ENCODE peak calls at places on chromosomes 12 and 14, in nine cellular contexts. M is heart left ventricle, F is cardiac muscle cell, E is lower lobe of right lung, J is tibial artery, V is upper lobe of left lung, A is OCI-LY7, C is A549, Q is Caco-2. I is an unnamed sample.

GRCh38 chr14:22821193-22822016 is 6.2 kb upstream of the SLC7A7 start:
- DNase-seq in V (no peak), F (peak), Q (peak), A (no peak), J (no peak), M (no peak), C (peak), E (no peak), I (no peak)

GRCh38 chr12:131836193-131836592 is 8.0 kb downstream of the MMP17 start:
- DNase-seq in A (peak), C (no peak), F (peak), M (no peak), V (no peak), J (no peak), Q (no peak), E (no peak), I (no peak)

GRCh38 chr14:55832122-55832911 is 252.3 kb downstream of the KTN1 start:
- DNase-seq in V (no peak), E (no peak), F (no peak), J (no peak), C (peak), A (no peak), Q (peak), M (no peak), I (peak)

GRCh38 chr14:96084796-96085195 is 45.6 kb downstream of the C14orf132 start:
- DNase-seq in C (no peak), A (no peak), J (no peak), F (no peak), E (no peak), Q (no peak), V (no peak), M (no peak), I (no peak)

GRCh38 chr14:20631821-20632389 is 9.6 kb downstream of the OR6S1 start:
- DNase-seq in M (peak), J (peak), Q (peak), A (no peak), C (peak), E (peak), V (peak), F (peak), I (peak)

GRCh38 chr12:120528861-120529525 is at the start of gene COQ5:
- DNase-seq in M (peak), C (peak), A (peak), F (peak), E (peak), Q (peak), V (peak), J (peak), I (peak)

GRCh38 chr14:29710015-29710414 is 217.6 kb downstream of the PRKD1 start:
- DNase-seq in Q (no peak), J (no peak), E (no peak), C (no peak), V (no peak), M (no peak), A (no peak), F (peak), I (peak)

GRCh38 chr12:109228664-109229063 is 80.4 kb downstream of the FOXN4 start:
- DNase-seq in A (no peak), V (no peak), E (no peak), M (no peak), Q (no peak), J (no peak), C (no peak), F (no peak), I (no peak)

GRCh38 chr12:116152268-116152667 is 125.2 kb downstream of the MED13L start:
- DNase-seq in F (peak), A (no peak), M (no peak), C (no peak), V (no peak), E (no peak), J (no peak), Q (no peak), I (no peak)

GRCh38 chr12:39392154-39392925 is 50.6 kb downstream of the KIF21A start:
- DNase-seq in F (no peak), C (no peak), Q (peak), V (no peak), E (no peak), J (no peak), A (no peak), M (no peak), I (no peak)

GRCh38 chr12:57243521-57244305 is 7.3 kb downstream of the STAC3 start:
- DNase-seq in M (peak), J (peak), A (peak), F (peak), Q (peak), E (peak), C (peak), V (peak), I (peak)

GRCh38 chr14:64410084-64410774 is 22.1 kb downstream of the MTHFD1 start:
- DNase-seq in J (no peak), A (no peak), E (no peak), V (no peak), F (peak), Q (peak), M (no peak), C (no peak), I (peak)

GRCh38 chr12:50053583-50053982 is 3.8 kb upstream of the ASIC1 start:
- DNase-seq in V (no peak), E (no peak), J (no peak), A (no peak), C (no peak), Q (no peak), F (no peak), M (no peak), I (no peak)

GRCh38 chr12:110811972-110812371 is 34.8 kb upstream of the CCDC63 start:
- DNase-seq in E (no peak), F (no peak), A (no peak), J (no peak), M (no peak), C (no peak), Q (no peak), V (no peak), I (no peak)

GRCh38 chr12:81211306-81211705 is 133.4 kb downstream of the ACSS3 start:
- DNase-seq in C (no peak), F (no peak), E (no peak), V (no peak), M (no peak), A (no peak), J (no peak), Q (no peak), I (no peak)

GRCh38 chr12:55822228-55822627 is 4.4 kb downstream of the ORMDL2 start:
- DNase-seq in J (no peak), V (no peak), Q (peak), A (no peak), E (no peak), F (no peak), C (peak), M (no peak), I (peak)

GRCh38 chr12:101074940-101075680 is 134.9 kb downstream of the SLC5A8 start:
- DNase-seq in V (no peak), J (no peak), F (no peak), E (no peak), Q (no peak), M (no peak), C (no peak), A (no peak), I (no peak)

GRCh38 chr14:73877790-73878189 is 8.9 kb upstream of the ZNF410 start:
- DNase-seq in M (no peak), Q (no peak), V (peak), E (peak), C (no peak), A (no peak), J (no peak), F (no peak), I (no peak)

GRCh38 chr12:119660074-119660473 is 7.9 kb upstream of the PRKAB1 start:
- DNase-seq in Q (no peak), F (no peak), E (no peak), J (no peak), M (no peak), A (no peak), C (no peak), V (no peak), I (no peak)

GRCh38 chr12:130948136-130948535 is 5.6 kb upstream of the ADGRD1 start:
- DNase-seq in M (no peak), F (no peak), A (no peak), E (no peak), Q (no peak), C (no peak), V (no peak), J (no peak), I (peak)

GRCh38 chr12:25681580-25681979 is 128.5 kb upstream of the LMNTD1 start:
- DNase-seq in V (no peak), Q (no peak), F (no peak), C (no peak), E (no peak), J (no peak), M (no peak), A (no peak), I (no peak)

GRCh38 chr12:55745361-55746146 is 2.6 kb downstream of the GDF11 start:
- DNase-seq in F (peak), C (no peak), Q (no peak), V (no peak), M (no peak), A (peak), J (no peak), E (no peak), I (no peak)

GRCh38 chr12:110687770-110688169 is 1.1 kb downstream of the HVCN1 start:
- DNase-seq in J (no peak), V (no peak), E (no peak), M (no peak), Q (no peak), A (peak), C (no peak), F (peak), I (no peak)

GRCh38 chr12:68358532-68359485 is 26.6 kb upstream of the MDM1 start:
- DNase-seq in Q (peak), C (peak), J (peak), E (no peak), F (peak), A (peak), V (peak), M (no peak), I (peak)

GRCh38 chr12:116803018-116803736 is 65.1 kb downstream of the RNFT2 start:
- DNase-seq in J (no peak), C (no peak), E (no peak), M (no peak), A (peak), F (no peak), Q (no peak), V (no peak), I (no peak)

GRCh38 chr12:6855322-6855721 is 3.4 kb downstream of the USP5 start:
- DNase-seq in J (no peak), E (no peak), M (no peak), C (no peak), A (no peak), V (no peak), F (no peak), Q (no peak), I (no peak)

GRCh38 chr12:101552277-101552676 is 42.5 kb upstream of the MYBPC1 start:
- DNase-seq in V (peak), A (no peak), J (no peak), C (no peak), F (peak), E (peak), Q (no peak), M (no peak), I (peak)

GRCh38 chr14:66600416-66600815 is 92.5 kb downstream of the GPHN start:
- DNase-seq in A (no peak), Q (no peak), V (no peak), F (peak), M (no peak), C (no peak), J (no peak), E (no peak), I (peak)

GRCh38 chr12:126247936-126248335 is 1182.7 kb downstream of the AACS start:
- DNase-seq in E (no peak), J (no peak), V (no peak), F (no peak), C (no peak), Q (no peak), M (no peak), A (no peak), I (no peak)

GRCh38 chr12:85923767-85924331 is 49.8 kb downstream of the NTS start:
- DNase-seq in A (peak), Q (no peak), E (no peak), C (no peak), J (no peak), V (no peak), F (peak), M (no peak), I (peak)
- TF ChIP-seq CTCF in A (peak), Q (no peak), E (peak), C (peak), J (peak), V (peak), F (peak), M (peak), I (peak)

DNA sequence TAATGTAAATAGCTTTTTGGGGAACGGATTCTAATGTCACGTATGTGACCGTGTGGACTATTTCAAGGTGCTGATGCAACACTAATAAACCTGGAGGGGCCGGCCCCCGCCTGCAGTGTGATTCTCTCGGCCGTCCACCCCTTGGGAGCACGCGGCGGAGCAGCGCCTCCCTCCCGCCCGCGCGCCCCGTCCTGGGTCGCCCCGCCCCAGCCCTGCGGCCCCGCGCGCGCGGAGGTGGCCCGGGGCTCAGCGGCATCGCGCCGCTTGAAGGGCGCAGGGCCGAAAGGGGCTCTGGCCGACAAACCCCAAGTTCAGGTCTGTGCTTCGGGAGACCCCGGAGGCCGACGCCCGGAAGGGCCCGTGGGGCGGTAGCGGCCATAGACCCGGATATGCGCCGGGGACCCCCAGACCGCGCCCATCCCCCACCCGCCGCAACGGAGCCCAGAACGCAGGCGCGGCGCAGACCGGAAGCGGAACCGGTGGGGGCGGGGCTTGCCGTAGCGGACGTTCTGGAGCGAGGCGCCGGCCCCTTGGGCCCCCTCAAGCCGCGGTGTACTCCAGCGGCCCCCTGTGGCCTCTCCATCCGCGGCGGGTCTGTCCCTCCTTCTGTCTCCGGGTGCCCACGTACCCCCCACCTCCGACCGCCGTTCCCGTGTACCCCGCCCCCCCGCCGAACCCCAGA is at the start of gene TEX22:
- DNase-seq in F (peak), E (peak), V (peak), Q (peak), A (peak), M (peak), J (peak), C (peak), I (peak)
- TF ChIP-seq CTCF in F (peak), E (peak), V (no peak), Q (no peak), A (peak), M (peak), J (no peak), C (no peak), I (no peak)

GRCh38 chr12:94329366-94329765 is 130.3 kb downstream of the CEP83 start:
- DNase-seq in J (no peak), F (peak), V (no peak), E (no peak), Q (no peak), M (no peak), C (no peak), A (no peak), I (peak)
- TF ChIP-seq CTCF in J (peak), F (peak), V (no peak), E (no peak), Q (peak), M (peak), C (peak), A (peak), I (peak)

GRCh38 chr14:34912182-34912581 is 37.0 kb upstream of the BAZ1A start:
- DNase-seq in E (no peak), F (peak), V (no peak), J (no peak), Q (peak), C (no peak), M (no peak), A (peak), I (peak)
- TF ChIP-seq CTCF in E (no peak), F (peak), V (no peak), J (no peak), Q (peak), C (peak), M (no peak), A (peak), I (no peak)